ENCODE peak calls at places on chromosomes 12 and 14, in seven cellular contexts. I is neural progenitor cell, Z is GM23338, P is GM23248, F is OCI-LY7, L is hepatocyte, H is SK-N-SH. U is an unnamed sample.
A peak's percentile ranks its signal among the peaks of the same experiment; 100 is the strongest.

GRCh38 chr12:112928978-112929377 is 9.3 kb upstream of the OAS3 start:
- DNase-seq in H (no peak), I (no peak), Z (peak; percentile 45), F (no peak), P (no peak), L (no peak), U (no peak)

GRCh38 chr14:35332517-35333346 is 40.5 kb downstream of the PSMA6 start:
- DNase-seq in P (peak; percentile 52), F (no peak), I (no peak), H (peak; percentile 22), Z (peak; percentile 19), L (peak; percentile 75), U (peak; percentile 76)

GRCh38 chr12:39476894-39477293 is 34.0 kb upstream of the KIF21A start:
- DNase-seq in Z (no peak), F (no peak), I (no peak), P (no peak), H (no peak), L (no peak), U (no peak)

GRCh38 chr12:92860521-92860920 is 68.6 kb downstream of the EEA1 start:
- DNase-seq in L (no peak), F (no peak), H (no peak), I (no peak), Z (no peak), P (peak; percentile 9), U (no peak)

GRCh38 chr14:63862163-63862562 is 9.4 kb downstream of the SYNE2 start:
- DNase-seq in I (no peak), L (no peak), Z (no peak), P (no peak), H (no peak), F (peak; percentile 54), U (no peak)

GRCh38 chr12:113906411-113907200 is 59.5 kb downstream of the RBM19 start:
- DNase-seq in I (no peak), P (no peak), H (no peak), F (no peak), Z (no peak), L (no peak), U (no peak)

GRCh38 chr12:114812858-114813761 is 129.1 kb upstream of the TBX3 start:
- DNase-seq in Z (peak; percentile 31), F (no peak), I (peak; percentile 77), P (no peak), L (peak; percentile 63), H (no peak), U (peak; percentile 92)

GRCh38 chr14:105857223-105857815 is 330.9 kb downstream of the TMEM121 start:
- DNase-seq in Z (no peak), I (no peak), F (peak; percentile 68), L (no peak), H (no peak), P (no peak), U (no peak)

GRCh38 chr12:126038434-126038833 is 973.2 kb downstream of the AACS start:
- DNase-seq in H (no peak), L (no peak), I (no peak), P (no peak), F (no peak), Z (no peak), U (no peak)

GRCh38 chr14:36324897-36325296 is 4.5 kb upstream of the MBIP start:
- DNase-seq in H (no peak), I (no peak), Z (no peak), F (no peak), P (no peak), L (no peak), U (no peak)

GRCh38 chr12:10392394-10392930 is 2.6 kb upstream of the KLRK1 start:
- DNase-seq in I (no peak), L (peak; percentile 15), H (no peak), Z (no peak), F (peak; percentile 86), P (peak; percentile 90), U (peak; percentile 85)

GRCh38 chr14:65748796-65749195 is 336.3 kb downstream of the FUT8 start:
- DNase-seq in P (no peak), F (no peak), I (no peak), L (no peak), H (no peak), Z (no peak), U (no peak)

GRCh38 chr14:22549304-22549962 is 39.6 kb downstream of the DAD1 start:
- DNase-seq in Z (no peak), F (no peak), P (no peak), I (no peak), L (no peak), H (no peak), U (no peak)

DNA sequence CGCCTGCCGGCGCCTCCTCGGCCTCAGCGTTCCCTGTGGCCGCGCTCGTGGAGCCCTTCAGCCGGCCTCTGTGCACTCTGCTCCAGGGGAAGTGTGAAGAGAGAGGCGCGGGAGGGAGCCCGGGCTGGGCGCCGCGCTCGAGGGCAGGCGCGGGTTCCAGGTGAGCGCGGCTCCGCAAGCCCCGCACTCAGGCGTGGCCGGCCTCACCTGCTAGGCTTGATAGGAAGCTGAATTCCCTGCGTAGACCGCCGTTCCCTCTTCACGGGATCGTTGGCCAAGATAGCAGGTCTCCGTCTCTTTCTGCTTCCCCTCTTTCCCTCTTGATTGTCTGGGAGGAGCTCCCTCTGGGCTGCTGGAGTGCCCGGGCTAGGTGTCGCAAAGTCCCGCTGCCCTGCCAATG is 89.7 kb downstream of the ASCL4 start:
- DNase-seq in H (peak; percentile 68), I (peak; percentile 51), L (peak; percentile 29), F (no peak), P (no peak), Z (peak; percentile 63), U (no peak)
- H3K4me3 ChIP-seq in H (peak overlapping the region; percentile 41), I (peak overlapping the region; percentile 46), L (peak overlapping the region; percentile 33), F (no peak overlapping the region), P (no peak overlapping the region), Z (peak overlapping the region; percentile 76), U (no peak overlapping the region)

GRCh38 chr14:92552066-92552465 is 38.5 kb downstream of the RIN3 start:
- DNase-seq in L (no peak), F (no peak), Z (no peak), I (no peak), P (no peak), H (no peak), U (no peak)

GRCh38 chr14:92549853-92550244 is 36.3 kb downstream of the RIN3 start:
- DNase-seq in L (no peak), I (no peak), P (peak; percentile 78), H (no peak), F (no peak), Z (no peak), U (no peak)

GRCh38 chr14:92549096-92549852 is 35.7 kb downstream of the RIN3 start:
- DNase-seq in H (no peak), Z (no peak), I (no peak), F (no peak), P (peak; percentile 58), L (no peak), U (no peak)

GRCh38 chr14:92553456-92553855 is 39.9 kb downstream of the RIN3 start:
- DNase-seq in Z (peak; percentile 52), I (no peak), L (peak; percentile 67), H (no peak), F (no peak), P (peak; percentile 16), U (no peak)

GRCh38 chr14:92551066-92551841 is 37.7 kb downstream of the RIN3 start:
- DNase-seq in I (no peak), L (no peak), F (peak; percentile 54), H (no peak), Z (no peak), P (no peak), U (no peak)
- TF ChIP-seq EZH2phosphoT487 in I (no peak), L (no peak), F (no peak), H (no peak), Z (no peak), P (no peak), U (no peak)

GRCh38 chr12:100376166-100376565 is 19.3 kb downstream of the SLC17A8 start:
- DNase-seq in F (no peak), P (no peak), Z (no peak), L (peak; percentile 30), H (no peak), I (no peak), U (no peak)

GRCh38 chr12:100371146-100371545 is 14.3 kb downstream of the SLC17A8 start:
- DNase-seq in L (no peak), I (peak; percentile 15), F (no peak), P (no peak), H (no peak), Z (peak; percentile 21), U (no peak)

GRCh38 chr12:100372846-100373245 is 16.0 kb downstream of the SLC17A8 start:
- DNase-seq in I (peak; percentile 75), Z (peak; percentile 75), P (no peak), H (no peak), L (no peak), F (no peak), U (no peak)

GRCh38 chr12:100375023-100375737 is 18.3 kb downstream of the SLC17A8 start:
- DNase-seq in I (peak; percentile 33), P (peak; percentile 87), H (no peak), Z (peak; percentile 18), L (no peak), F (no peak), U (no peak)
- H3K4me3 ChIP-seq in I (no peak overlapping the region), P (peak overlapping the region; percentile 36), H (no peak overlapping the region), Z (no peak overlapping the region), L (no peak overlapping the region), F (no peak overlapping the region), U (no peak overlapping the region)

GRCh38 chr14:104515811-104516780 is 63.5 kb upstream of the C14orf180 start:
- DNase-seq in P (no peak), L (no peak), F (no peak), Z (no peak), H (no peak), I (no peak), U (no peak)
- TF ChIP-seq EZH2phosphoT487 in P (no peak), L (no peak), F (no peak), Z (no peak), H (no peak), I (no peak), U (no peak)

GRCh38 chr12:27779416-27779815 is 617 bp upstream of the KLHL42 start:
- DNase-seq in H (peak; percentile 75), Z (peak; percentile 41), I (peak; percentile 48), F (peak; percentile 50), P (peak; percentile 39), L (peak; percentile 25), U (no peak)
- H3K4me3 ChIP-seq in H (peak overlapping the region; percentile 79), Z (peak overlapping the region; percentile 80), I (peak overlapping the region; percentile 82), F (peak overlapping the region; percentile 77), P (peak overlapping the region; percentile 81), L (peak overlapping the region; percentile 93), U (peak overlapping the region; percentile 78)

GRCh38 chr14:50040401-50040775 is 76.0 kb downstream of the VCPKMT start:
- DNase-seq in L (peak; percentile 71), Z (no peak), P (peak; percentile 79), H (no peak), I (no peak), F (peak; percentile 61), U (peak; percentile 91)
- TF ChIP-seq EZH2phosphoT487 in L (no peak), Z (no peak), P (no peak), H (no peak), I (no peak), F (no peak), U (no peak)

GRCh38 chr12:8038659-8039114 is 6.2 kb downstream of the FOXJ2 start:
- DNase-seq in Z (peak; percentile 90), F (no peak), P (peak; percentile 88), L (peak; percentile 81), I (peak; percentile 73), H (peak; percentile 72), U (no peak)
- H3K4me3 ChIP-seq in Z (peak overlapping the region; percentile 54), F (no peak overlapping the region), P (peak overlapping the region; percentile 49), L (no peak overlapping the region), I (peak overlapping the region; percentile 34), H (peak overlapping the region; percentile 30), U (no peak overlapping the region)